ENCODE peak calls at places on chromosomes 5 and 9, in eight cellular contexts. One of them, this sample, is unnamed.

GRCh38 chr5:67964619-67965018 is 250.9 kb upstream of the PIK3R1 start:
- DNase-seq in AG08396: no peak
- DNase-seq in stimulated activated effector memory CD8-positive, alpha-beta T cell treated with anti-CD3 and anti-CD28 coated beads, Interleukin-12 subunit alpha, Interleukin-12 subunit beta, amount 100 ng/mL, for 72 hours: no peak
- DNase-seq in NCI-H1417: no peak
- DNase-seq in cardiac fibroblast: no peak
- DNase-seq in D341Med: no peak
- DNase-seq in adipocyte: no peak
- DNase-seq in GM04504: no peak
- DNase-seq in this sample: no peak

GRCh38 chr9:512555-513272 is 298.0 kb downstream of the DOCK8 start:
- DNase-seq in AG08396: no peak
- DNase-seq in stimulated activated effector memory CD8-positive, alpha-beta T cell treated with anti-CD3 and anti-CD28 coated beads, Interleukin-12 subunit alpha, Interleukin-12 subunit beta, amount 100 ng/mL, for 72 hours: no peak
- DNase-seq in NCI-H1417: peak
- DNase-seq in cardiac fibroblast: no peak
- DNase-seq in D341Med: no peak
- DNase-seq in adipocyte: no peak
- DNase-seq in GM04504: no peak
- DNase-seq in this sample: no peak

GRCh38 chr9:132670816-132671371 is 630 bp downstream of the GTF3C4 start:
- DNase-seq in AG08396: peak
- DNase-seq in stimulated activated effector memory CD8-positive, alpha-beta T cell treated with anti-CD3 and anti-CD28 coated beads, Interleukin-12 subunit alpha, Interleukin-12 subunit beta, amount 100 ng/mL, for 72 hours: no peak
- DNase-seq in NCI-H1417: no peak
- DNase-seq in cardiac fibroblast: peak
- DNase-seq in D341Med: peak
- DNase-seq in adipocyte: peak
- DNase-seq in GM04504: no peak
- DNase-seq in this sample: peak

GRCh38 chr9:133750927-133751649 is 12.9 kb upstream of the SARDH start:
- DNase-seq in AG08396: no peak
- DNase-seq in stimulated activated effector memory CD8-positive, alpha-beta T cell treated with anti-CD3 and anti-CD28 coated beads, Interleukin-12 subunit alpha, Interleukin-12 subunit beta, amount 100 ng/mL, for 72 hours: no peak
- DNase-seq in NCI-H1417: no peak
- DNase-seq in cardiac fibroblast: no peak
- DNase-seq in D341Med: no peak
- DNase-seq in adipocyte: no peak
- DNase-seq in GM04504: no peak
- DNase-seq in this sample: no peak

GRCh38 chr5:28301676-28302075 is 1263.3 kb upstream of the CDH9 start:
- DNase-seq in AG08396: no peak
- DNase-seq in stimulated activated effector memory CD8-positive, alpha-beta T cell treated with anti-CD3 and anti-CD28 coated beads, Interleukin-12 subunit alpha, Interleukin-12 subunit beta, amount 100 ng/mL, for 72 hours: no peak
- DNase-seq in NCI-H1417: no peak
- DNase-seq in cardiac fibroblast: peak
- DNase-seq in D341Med: no peak
- DNase-seq in adipocyte: peak
- DNase-seq in GM04504: no peak
- DNase-seq in this sample: no peak

GRCh38 chr9:18485691-18486090 is 11.7 kb downstream of the ADAMTSL1 start:
- DNase-seq in AG08396: no peak
- DNase-seq in stimulated activated effector memory CD8-positive, alpha-beta T cell treated with anti-CD3 and anti-CD28 coated beads, Interleukin-12 subunit alpha, Interleukin-12 subunit beta, amount 100 ng/mL, for 72 hours: no peak
- DNase-seq in NCI-H1417: no peak
- DNase-seq in cardiac fibroblast: peak
- DNase-seq in D341Med: no peak
- DNase-seq in adipocyte: no peak
- DNase-seq in GM04504: no peak
- DNase-seq in this sample: no peak

GRCh38 chr5:147400836-147401235 is 109.0 kb downstream of the DPYSL3 start:
- DNase-seq in AG08396: no peak
- DNase-seq in stimulated activated effector memory CD8-positive, alpha-beta T cell treated with anti-CD3 and anti-CD28 coated beads, Interleukin-12 subunit alpha, Interleukin-12 subunit beta, amount 100 ng/mL, for 72 hours: no peak
- DNase-seq in NCI-H1417: no peak
- DNase-seq in cardiac fibroblast: no peak
- DNase-seq in D341Med: no peak
- DNase-seq in adipocyte: no peak
- DNase-seq in GM04504: no peak
- DNase-seq in this sample: no peak

GRCh38 chr5:1021136-1021968 is 12.8 kb downstream of the NKD2 start:
- DNase-seq in AG08396: no peak
- DNase-seq in stimulated activated effector memory CD8-positive, alpha-beta T cell treated with anti-CD3 and anti-CD28 coated beads, Interleukin-12 subunit alpha, Interleukin-12 subunit beta, amount 100 ng/mL, for 72 hours: no peak
- DNase-seq in NCI-H1417: no peak
- DNase-seq in cardiac fibroblast: no peak
- DNase-seq in D341Med: no peak
- DNase-seq in adipocyte: peak
- DNase-seq in GM04504: peak
- DNase-seq in this sample: no peak

GRCh38 chr5:168991991-168992390 is 308.9 kb downstream of the SLIT3 start:
- DNase-seq in AG08396: no peak
- DNase-seq in stimulated activated effector memory CD8-positive, alpha-beta T cell treated with anti-CD3 and anti-CD28 coated beads, Interleukin-12 subunit alpha, Interleukin-12 subunit beta, amount 100 ng/mL, for 72 hours: no peak
- DNase-seq in NCI-H1417: no peak
- DNase-seq in cardiac fibroblast: peak
- DNase-seq in D341Med: no peak
- DNase-seq in adipocyte: no peak
- DNase-seq in GM04504: no peak
- DNase-seq in this sample: no peak

GRCh38 chr9:126027566-126027965 is 280.4 kb downstream of the PBX3 start:
- DNase-seq in AG08396: no peak
- DNase-seq in stimulated activated effector memory CD8-positive, alpha-beta T cell treated with anti-CD3 and anti-CD28 coated beads, Interleukin-12 subunit alpha, Interleukin-12 subunit beta, amount 100 ng/mL, for 72 hours: no peak
- DNase-seq in NCI-H1417: no peak
- DNase-seq in cardiac fibroblast: no peak
- DNase-seq in D341Med: no peak
- DNase-seq in adipocyte: no peak
- DNase-seq in GM04504: no peak
- DNase-seq in this sample: no peak

This sample was measured in WERI-Rb-1.